ENCODE peak calls at places on chromosomes 2 and 18, in six cellular contexts. S is pons; J is CD4-positive, CD25-positive, alpha-beta regulatory T cell; M is stimulated activated CD8-positive, alpha-beta memory T cell treated with anti-CD3 and anti-CD28 coated beads, Interleukin-15, amount 100 ng/mL, for 24 hours; T is EH; Y is COR-L47. G is an unnamed sample.

GRCh38 chr2:196183528-196184231 is 12.3 kb upstream of the STK17B start:
- DNase-seq in T (no peak), Y (no peak), J (no peak), S (no peak), M (no peak), G (no peak)

GRCh38 chr2:43133336-43133707 is 93.1 kb downstream of the ZFP36L2 start:
- DNase-seq in M (no peak), S (no peak), Y (no peak), J (no peak), T (no peak), G (peak; percentile 17)

GRCh38 chr2:241151934-241152660 is 1.8 kb downstream of the PPP1R7 start:
- DNase-seq in T (peak; percentile 16), Y (no peak), J (no peak), S (no peak), M (no peak), G (no peak)

GRCh38 chr2:224586127-224586702 is 1.1 kb upstream of the CUL3 start:
- DNase-seq in Y (no peak), J (no peak), M (no peak), S (peak; percentile 41), T (no peak), G (no peak)

GRCh38 chr18:58224425-58224750 is 180.4 kb downstream of the NEDD4L start:
- DNase-seq in J (no peak), S (no peak), Y (no peak), M (no peak), T (no peak), G (no peak)

GRCh38 chr2:22934789-22935188 is 450.2 kb upstream of the KLHL29 start:
- DNase-seq in S (no peak), Y (no peak), M (no peak), T (no peak), J (no peak), G (no peak)

GRCh38 chr2:3641841-3642421 is 16.1 kb upstream of the ALLC start:
- DNase-seq in S (no peak), Y (no peak), M (no peak), T (no peak), J (no peak), G (no peak)

GRCh38 chr18:63183263-63183662 is 136.3 kb downstream of the BCL2 start:
- DNase-seq in J (no peak), M (no peak), Y (no peak), S (no peak), T (no peak), G (no peak)

GRCh38 chr2:17620280-17620679 is 79.8 kb downstream of the VSNL1 start:
- DNase-seq in S (no peak), T (peak; percentile 43), M (no peak), J (no peak), Y (peak; percentile 38), G (no peak)

GRCh38 chr18:47075098-47075883 is 39.9 kb upstream of the ELOA2 start:
- DNase-seq in Y (no peak), T (peak; percentile 36), J (no peak), M (no peak), S (no peak), G (no peak)

GRCh38 chr2:37670378-37671012 is 947 bp downstream of the CDC42EP3 start:
- DNase-seq in T (peak; percentile 50), S (no peak), J (no peak), Y (no peak), M (no peak), G (no peak)

GRCh38 chr2:181174880-181175590 is 194.6 kb downstream of the UBE2E3 start:
- DNase-seq in T (no peak), S (no peak), M (no peak), Y (no peak), J (no peak), G (no peak)

GRCh38 chr2:235116885-235117492 is 165.2 kb downstream of the SH3BP4 start:
- DNase-seq in S (peak; percentile 91), M (no peak), T (peak; percentile 55), Y (peak; percentile 35), J (no peak), G (peak; percentile 22)

GRCh38 chr2:8491296-8492048 is 190.4 kb upstream of the ID2 start:
- DNase-seq in J (no peak), Y (peak; percentile 19), S (no peak), M (no peak), T (no peak), G (no peak)

GRCh38 chr2:105417789-105418475 is 19.1 kb upstream of the FHL2 start:
- DNase-seq in S (no peak), M (no peak), Y (no peak), J (no peak), T (peak; percentile 52), G (no peak)

GRCh38 chr2:215777481-215778044 is 235.8 kb downstream of the MREG start:
- DNase-seq in Y (no peak), S (no peak), T (no peak), J (no peak), M (no peak), G (no peak)

GRCh38 chr2:25497229-25497861 is 155.6 kb upstream of the DNMT3A start:
- DNase-seq in M (no peak), J (no peak), Y (no peak), T (no peak), S (peak; percentile 93), G (no peak)

GRCh38 chr2:234242446-234242810 is 191.9 kb downstream of the SPP2 start:
- DNase-seq in T (no peak), Y (no peak), J (no peak), S (no peak), M (no peak), G (no peak)

GRCh38 chr2:8134105-8134903 is 547.6 kb upstream of the ID2 start:
- DNase-seq in M (no peak), J (no peak), S (no peak), T (no peak), Y (peak; percentile 49), G (no peak)

GRCh38 chr2:9287400-9288059 is 80.9 kb downstream of the ASAP2 start:
- DNase-seq in Y (no peak), J (no peak), S (no peak), M (no peak), T (peak; percentile 100), G (no peak)

GRCh38 chr2:18626256-18626668 is 36.9 kb upstream of the NT5C1B start:
- DNase-seq in S (no peak), M (no peak), Y (no peak), J (no peak), T (peak; percentile 94), G (no peak)

GRCh38 chr2:208791257-208791656 is 384.7 kb downstream of the PTH2R start:
- DNase-seq in Y (no peak), J (no peak), T (no peak), M (no peak), S (no peak), G (no peak)

GRCh38 chr2:108629417-108629816 is 89.9 kb upstream of the RANBP2 start:
- DNase-seq in T (no peak), J (no peak), S (no peak), M (no peak), Y (no peak), G (peak; percentile 8)

GRCh38 chr2:238391042-238391441 is 35.7 kb upstream of the ASB1 start:
- DNase-seq in M (no peak), T (no peak), S (no peak), Y (peak; percentile 70), J (no peak), G (no peak)

GRCh38 chr2:10834300-10834699 is 21.7 kb upstream of the PDIA6 start:
- DNase-seq in J (no peak), M (no peak), T (no peak), Y (no peak), S (no peak), G (no peak)

GRCh38 chr2:66462196-66462825 is 27.4 kb downstream of the MEIS1 start:
- DNase-seq in S (peak; percentile 83), M (no peak), J (no peak), Y (no peak), T (no peak), G (no peak)

GRCh38 chr2:44335806-44336538 is 25.3 kb downstream of the PREPL start:
- DNase-seq in M (no peak), S (no peak), J (no peak), T (peak; percentile 80), Y (no peak), G (no peak)

GRCh38 chr18:44298566-44298965 is 382.1 kb upstream of the SETBP1 start:
- DNase-seq in M (no peak), S (no peak), Y (no peak), J (no peak), T (peak; percentile 3), G (no peak)

G was measured in immature natural killer cell.